ENCODE peak calls at places on chromosomes 1 and 21, in five cellular contexts. J is NCI-H2029 treated with DMSO at 0.1 percent for 48 hours; O is myocyte; A is GM20000; C is naive thymus-derived CD8-positive, alpha-beta T cell. P is an unnamed sample.

GRCh38 chr21:43597052-43597451 is 62.2 kb downstream of the HSF2BP start:
- DNase-seq in O (peak), A (no peak), J (no peak), C (no peak), P (no peak)

GRCh38 chr21:28136687-28137086 is 856.0 kb downstream of the LTN1 start:
- DNase-seq in C (no peak), A (no peak), J (no peak), O (no peak), P (peak)

GRCh38 chr1:186492531-186493291 is 31.8 kb upstream of the PDC start:
- DNase-seq in C (no peak), A (no peak), J (no peak), O (no peak), P (no peak)

GRCh38 chr1:100217834-100218233 is 31.8 kb downstream of the DBT start:
- DNase-seq in J (no peak), C (no peak), O (no peak), A (no peak), P (no peak)

GRCh38 chr1:3729594-3730555 is 22.4 kb upstream of the CCDC27 start:
- DNase-seq in A (no peak), J (no peak), C (no peak), O (no peak), P (no peak)

GRCh38 chr1:40032240-40032891 is 8.2 kb upstream of the CAP1 start:
- DNase-seq in A (peak), O (peak), C (peak), J (peak), P (peak)

GRCh38 chr1:116128669-116129068 is 17.5 kb downstream of the MAB21L3 start:
- DNase-seq in J (no peak), A (no peak), O (no peak), C (peak), P (no peak)

GRCh38 chr1:110088739-110089316 is 18.4 kb upstream of the ALX3 start:
- DNase-seq in O (no peak), C (no peak), J (no peak), A (no peak), P (no peak)

GRCh38 chr1:103160281-103160680 is 52.0 kb upstream of the COL11A1 start:
- DNase-seq in O (peak), C (no peak), A (no peak), J (no peak), P (no peak)